ENCODE peak calls at places on chromosomes 5 and 9, in five cellular contexts. One of them, this sample, is unnamed.

GRCh38 chr9:135403733-135404450 is 75.7 kb upstream of the PPP1R26 start:
- DNase-seq in T follicular helper cell: no peak
- DNase-seq in activated CD4-positive, alpha-beta memory T cell treated with anti-CD3 and anti-CD28 coated beads for 36 hours: no peak
- DNase-seq in choroid plexus epithelial cell: no peak
- DNase-seq in activated T-cell treated with anti-CD3 and anti-CD28 coated beads for 48 hours: no peak
- DNase-seq in this sample: no peak

GRCh38 chr5:200985-201384 is 9.7 kb downstream of the LRRC14B start:
- DNase-seq in T follicular helper cell: no peak
- DNase-seq in activated CD4-positive, alpha-beta memory T cell treated with anti-CD3 and anti-CD28 coated beads for 36 hours: no peak
- DNase-seq in choroid plexus epithelial cell: no peak
- DNase-seq in activated T-cell treated with anti-CD3 and anti-CD28 coated beads for 48 hours: no peak
- DNase-seq in this sample: no peak

GRCh38 chr5:150762216-150762615 is 3.4 kb upstream of the DCTN4 start:
- DNase-seq in T follicular helper cell: no peak
- DNase-seq in activated CD4-positive, alpha-beta memory T cell treated with anti-CD3 and anti-CD28 coated beads for 36 hours: no peak
- DNase-seq in choroid plexus epithelial cell: no peak
- DNase-seq in activated T-cell treated with anti-CD3 and anti-CD28 coated beads for 48 hours: no peak
- DNase-seq in this sample: no peak

GRCh38 chr9:123216387-123216786 is 52.0 kb downstream of the STRBP start:
- DNase-seq in T follicular helper cell: no peak
- DNase-seq in activated CD4-positive, alpha-beta memory T cell treated with anti-CD3 and anti-CD28 coated beads for 36 hours: no peak
- DNase-seq in choroid plexus epithelial cell: no peak
- DNase-seq in activated T-cell treated with anti-CD3 and anti-CD28 coated beads for 48 hours: no peak
- DNase-seq in this sample: no peak

GRCh38 chr9:99264070-99264469 is 42.0 kb downstream of the SEC61B start:
- DNase-seq in T follicular helper cell: no peak
- DNase-seq in activated CD4-positive, alpha-beta memory T cell treated with anti-CD3 and anti-CD28 coated beads for 36 hours: peak; percentile 61
- DNase-seq in choroid plexus epithelial cell: peak; percentile 35
- DNase-seq in activated T-cell treated with anti-CD3 and anti-CD28 coated beads for 48 hours: no peak
- DNase-seq in this sample: no peak

GRCh38 chr9:129102095-129102525 is 8.5 kb downstream of the CRAT start:
- DNase-seq in T follicular helper cell: no peak
- DNase-seq in activated CD4-positive, alpha-beta memory T cell treated with anti-CD3 and anti-CD28 coated beads for 36 hours: no peak
- DNase-seq in choroid plexus epithelial cell: no peak
- DNase-seq in activated T-cell treated with anti-CD3 and anti-CD28 coated beads for 48 hours: no peak
- DNase-seq in this sample: no peak

GRCh38 chr5:176995896-176996767 is 10.4 kb downstream of the UIMC1 start:
- DNase-seq in T follicular helper cell: no peak
- DNase-seq in activated CD4-positive, alpha-beta memory T cell treated with anti-CD3 and anti-CD28 coated beads for 36 hours: no peak
- DNase-seq in choroid plexus epithelial cell: peak; percentile 69
- DNase-seq in activated T-cell treated with anti-CD3 and anti-CD28 coated beads for 48 hours: no peak
- DNase-seq in this sample: no peak

GRCh38 chr5:156802501-156802900 is 47.6 kb upstream of the PPP1R2B start:
- DNase-seq in T follicular helper cell: no peak
- DNase-seq in activated CD4-positive, alpha-beta memory T cell treated with anti-CD3 and anti-CD28 coated beads for 36 hours: no peak
- DNase-seq in choroid plexus epithelial cell: no peak
- DNase-seq in activated T-cell treated with anti-CD3 and anti-CD28 coated beads for 48 hours: no peak
- DNase-seq in this sample: no peak

GRCh38 chr5:179268966-179269693 is 76.1 kb downstream of the ADAMTS2 start:
- DNase-seq in T follicular helper cell: no peak
- DNase-seq in activated CD4-positive, alpha-beta memory T cell treated with anti-CD3 and anti-CD28 coated beads for 36 hours: peak; percentile 2
- DNase-seq in choroid plexus epithelial cell: no peak
- DNase-seq in activated T-cell treated with anti-CD3 and anti-CD28 coated beads for 48 hours: no peak
- DNase-seq in this sample: no peak

GRCh38 chr5:78523314-78524193 is 125.0 kb downstream of the LHFPL2 start:
- DNase-seq in T follicular helper cell: no peak
- DNase-seq in activated CD4-positive, alpha-beta memory T cell treated with anti-CD3 and anti-CD28 coated beads for 36 hours: no peak
- DNase-seq in choroid plexus epithelial cell: peak; percentile 67
- DNase-seq in activated T-cell treated with anti-CD3 and anti-CD28 coated beads for 48 hours: no peak
- DNase-seq in this sample: no peak